ENCODE peak calls at places on chromosomes 16 and 17, in four cellular contexts. F is nucleus accumbens; D is left cardiac atrium; J is activated CD8-positive, alpha-beta T cell treated with anti-CD3 and anti-CD28 coated beads, Interleukin-2, amount 10 ng/mL, durations not matched to agents 7 days and 5 days. N is an unnamed sample.

GRCh38 chr16:88781140-88782077 is 3.6 kb downstream of the PIEZO1 start:
- DNase-seq in F (no peak), D (peak; percentile 51), J (peak; percentile 80), N (peak; percentile 77)

GRCh38 chr17:58587713-58588117 is 73.3 kb upstream of the MTMR4 start:
- DNase-seq in F (peak; percentile 53), D (peak; percentile 41), J (peak; percentile 66), N (peak; percentile 55)

GRCh38 chr16:49012961-49013726 is 268.5 kb downstream of the CBLN1 start:
- DNase-seq in F (no peak), D (peak; percentile 33), J (no peak), N (no peak)

GRCh38 chr16:68645494-68646388 is 631 bp downstream of the CDH3 start:
- DNase-seq in F (no peak), D (no peak), J (no peak), N (no peak)

GRCh38 chr17:44363613-44364159 is at the start of gene FAM171A2:
- DNase-seq in F (peak; percentile 36), D (peak; percentile 59), J (peak; percentile 70), N (peak; percentile 68)

GRCh38 chr17:81719410-81720266 is 7.6 kb downstream of the SLC25A10 start:
- DNase-seq in F (no peak), D (no peak), J (no peak), N (peak; percentile 68)

GRCh38 chr17:41784207-41784744 is 2.2 kb downstream of the JUP start:
- DNase-seq in F (no peak), D (peak; percentile 60), J (no peak), N (no peak)

GRCh38 chr17:4449736-4450135 is 16.0 kb downstream of the SPNS3 start:
- DNase-seq in F (no peak), D (no peak), J (no peak), N (no peak)

GRCh38 chr17:38637951-38638350 is 32.2 kb upstream of the SRCIN1 start:
- DNase-seq in F (no peak), D (no peak), J (no peak), N (no peak)

GRCh38 chr16:29699324-29700219 is 20.6 kb downstream of the QPRT start:
- DNase-seq in F (no peak), D (no peak), J (no peak), N (no peak)

GRCh38 chr16:29824589-29825144 is 4.4 kb downstream of the MVP start:
- DNase-seq in F (no peak), D (no peak), J (no peak), N (no peak)

GRCh38 chr17:7572588-7573323 is 6.7 kb upstream of the CD68 start:
- DNase-seq in F (peak; percentile 97), D (peak; percentile 99), J (no peak), N (peak; percentile 85)